ENCODE peak calls at places on chromosomes 5 and 9, in five cellular contexts. S is Calu3; E is activated CD4-positive, alpha-beta T cell treated with anti-CD3 and anti-CD28 coated beads for 36 hours; P is AG09319; O is neuronal stem cell. V is an unnamed sample.

GRCh38 chr5:34564706-34565235 is 91.4 kb upstream of the RAI14 start:
- DNase-seq in S (no peak), E (no peak), P (no peak), O (no peak), V (no peak)

GRCh38 chr5:75729321-75729720 is 12.1 kb upstream of the POC5 start:
- DNase-seq in S (peak; percentile 72), E (no peak), P (no peak), O (no peak), V (no peak)

GRCh38 chr9:2662496-2662895 is 40.9 kb downstream of the VLDLR start:
- DNase-seq in S (peak; percentile 4), E (no peak), P (no peak), O (peak; percentile 4), V (no peak)

GRCh38 chr9:124769451-124770358 is 1.4 kb downstream of the NR6A1 start:
- DNase-seq in S (peak; percentile 46), E (peak; percentile 39), P (no peak), O (no peak), V (no peak)

GRCh38 chr5:61311836-61312808 is 19.9 kb upstream of the ZSWIM6 start:
- DNase-seq in S (no peak), E (no peak), P (no peak), O (no peak), V (no peak)

GRCh38 chr9:86487222-86487841 is 133.1 kb upstream of the TUT7 start:
- DNase-seq in S (no peak), E (no peak), P (peak; percentile 60), O (peak; percentile 47), V (no peak)

GRCh38 chr5:176653401-176653800 is 6.1 kb downstream of the TSPAN17 start:
- DNase-seq in S (no peak), E (peak; percentile 89), P (no peak), O (no peak), V (peak; percentile 39)

GRCh38 chr9:121640076-121640475 is 11.4 kb upstream of the DAB2IP start:
- DNase-seq in S (peak; percentile 58), E (peak; percentile 71), P (no peak), O (no peak), V (no peak)

GRCh38 chr5:90161399-90161798 is 248.2 kb downstream of the CETN3 start:
- DNase-seq in S (peak; percentile 70), E (peak; percentile 8), P (no peak), O (no peak), V (no peak)

GRCh38 chr5:73120222-73121108 is at the start of gene TMEM171:
- DNase-seq in S (peak; percentile 81), E (peak; percentile 10), P (peak; percentile 2), O (peak; percentile 48), V (no peak)

GRCh38 chr5:166165600-166165999 is 2125.8 kb upstream of the WWC1 start:
- DNase-seq in S (peak; percentile 23), E (no peak), P (no peak), O (peak; percentile 37), V (no peak)

GRCh38 chr5:16550316-16550952 is 66.4 kb downstream of the RETREG1 start:
- DNase-seq in S (peak; percentile 81), E (peak; percentile 63), P (no peak), O (no peak), V (no peak)

GRCh38 chr5:181221105-181221791 is 1.8 kb upstream of the TRIM41 start:
- DNase-seq in S (no peak), E (peak; percentile 69), P (no peak), O (peak; percentile 23), V (no peak)

GRCh38 chr5:138459311-138459710 is 6.0 kb upstream of the EGR1 start:
- DNase-seq in S (no peak), E (peak; percentile 94), P (no peak), O (no peak), V (no peak)

GRCh38 chr9:134067904-134068741 is at the start of gene BRD3:
- DNase-seq in S (peak; percentile 80), E (peak; percentile 91), P (peak; percentile 67), O (peak; percentile 89), V (peak; percentile 63)

GRCh38 chr5:110727025-110727314 is 499 bp upstream of the TMEM232 start:
- DNase-seq in S (no peak), E (no peak), P (no peak), O (no peak), V (no peak)

GRCh38 chr9:110578896-110579752 is at the start of gene SVEP1:
- DNase-seq in S (no peak), E (peak; percentile 23), P (no peak), O (peak; percentile 42), V (no peak)

GRCh38 chr5:14161825-14162556 is 18.8 kb downstream of the TRIO start:
- DNase-seq in S (no peak), E (no peak), P (no peak), O (no peak), V (no peak)

GRCh38 chr5:139636975-139637408 is 11.2 kb upstream of the CXXC5 start:
- DNase-seq in S (no peak), E (peak; percentile 73), P (no peak), O (no peak), V (no peak)

GRCh38 chr5:133304707-133305216 is 252.9 kb downstream of the HSPA4 start:
- DNase-seq in S (no peak), E (no peak), P (no peak), O (no peak), V (no peak)

GRCh38 chr5:114387433-114387832 is 25.6 kb downstream of the KCNN2 start:
- DNase-seq in S (no peak), E (no peak), P (no peak), O (peak; percentile 41), V (no peak)

GRCh38 chr5:90022711-90023053 is 386.9 kb downstream of the CETN3 start:
- DNase-seq in S (no peak), E (no peak), P (no peak), O (no peak), V (no peak)

V was measured in epithelial cell of prostate.